ENCODE peak calls at places on chromosome 6, in nine cellular contexts. R, D, Q, V, I, B, Y, L and H are unnamed samples.

GRCh38 chr6:36353411-36353915 is 16.8 kb upstream of the BNIP5 start:
- DNase-seq in R (no peak), D (no peak), Q (no peak), V (no peak), I (no peak), B (no peak), Y (no peak), L (no peak), H (no peak)

GRCh38 chr6:36839819-36840379 is 655 bp upstream of the CPNE5 start:
- DNase-seq in R (peak), D (peak), Q (no peak), V (no peak), I (peak), B (peak), Y (peak), L (no peak), H (no peak)

GRCh38 chr6:143867236-143867635 is 3.0 kb downstream of the ZC2HC1B start:
- DNase-seq in R (no peak), D (no peak), Q (no peak), V (no peak), I (no peak), B (no peak), Y (no peak), L (no peak), H (peak)

GRCh38 chr6:36577298-36577697 is 16.9 kb upstream of the SRSF3 start:
- DNase-seq in R (no peak), D (no peak), Q (peak), V (no peak), I (no peak), B (no peak), Y (peak), L (peak), H (peak)

GRCh38 chr6:24078200-24078599 is 47.8 kb upstream of the NRSN1 start:
- DNase-seq in R (no peak), D (no peak), Q (no peak), V (no peak), I (no peak), B (peak), Y (no peak), L (no peak), H (no peak)

GRCh38 chr6:4670295-4670694 is 105.9 kb upstream of the CDYL start:
- DNase-seq in R (no peak), D (no peak), Q (no peak), V (no peak), I (no peak), B (no peak), Y (no peak), L (no peak), H (no peak)

GRCh38 chr6:47061631-47062300 is 19.6 kb upstream of the ADGRF1 start:
- DNase-seq in R (no peak), D (no peak), Q (peak), V (no peak), I (no peak), B (no peak), Y (no peak), L (peak), H (no peak)

GRCh38 chr6:167993169-167993568 is 4.3 kb upstream of the KIF25 start:
- DNase-seq in R (no peak), D (no peak), Q (no peak), V (no peak), I (no peak), B (no peak), Y (no peak), L (no peak), H (no peak)

GRCh38 chr6:168559574-168560098 is 118.7 kb downstream of the SMOC2 start:
- DNase-seq in R (no peak), D (no peak), Q (no peak), V (no peak), I (no peak), B (no peak), Y (no peak), L (no peak), H (no peak)

GRCh38 chr6:22556298-22556697 is 13.1 kb upstream of the HDGFL1 start:
- DNase-seq in R (no peak), D (no peak), Q (no peak), V (no peak), I (no peak), B (no peak), Y (no peak), L (no peak), H (no peak)

GRCh38 chr6:35496036-35496850 is 636 bp downstream of the TEAD3 start:
- DNase-seq in R (peak), D (no peak), Q (no peak), V (no peak), I (peak), B (no peak), Y (peak), L (peak), H (no peak)

GRCh38 chr6:124964764-124965105 is 2.5 kb downstream of the RNF217 start:
- DNase-seq in R (peak), D (no peak), Q (no peak), V (no peak), I (no peak), B (no peak), Y (no peak), L (no peak), H (no peak)

GRCh38 chr6:30047220-30047619 is 13.8 kb upstream of the POLR1H start:
- DNase-seq in R (no peak), D (no peak), Q (no peak), V (no peak), I (no peak), B (no peak), Y (no peak), L (no peak), H (no peak)

GRCh38 chr6:32885698-32886286 is 31.8 kb downstream of the PSMB9 start:
- DNase-seq in R (peak), D (peak), Q (peak), V (no peak), I (peak), B (peak), Y (no peak), L (no peak), H (peak)

GRCh38 chr6:149766156-149766768 is 16.7 kb downstream of the PCMT1 start:
- DNase-seq in R (no peak), D (no peak), Q (peak), V (no peak), I (no peak), B (no peak), Y (peak), L (no peak), H (peak)

GRCh38 chr6:167949121-167949684 is 48.3 kb upstream of the KIF25 start:
- DNase-seq in R (no peak), D (no peak), Q (no peak), V (no peak), I (peak), B (no peak), Y (no peak), L (no peak), H (no peak)

GRCh38 chr6:33118525-33119123 is 42.8 kb downstream of the HLA-DPB1 start:
- DNase-seq in R (peak), D (peak), Q (peak), V (no peak), I (peak), B (peak), Y (peak), L (no peak), H (peak)

GRCh38 chr6:11111769-11112437 is 378 bp upstream of the ERVFRD-1 start:
- DNase-seq in R (no peak), D (no peak), Q (no peak), V (no peak), I (no peak), B (no peak), Y (no peak), L (no peak), H (no peak)

GRCh38 chr6:1388927-1389790 is at the start of gene FOXF2:
- DNase-seq in R (peak), D (peak), Q (no peak), V (no peak), I (no peak), B (no peak), Y (no peak), L (no peak), H (no peak)

GRCh38 chr6:63272397-63272796 is 47.4 kb downstream of the LGSN start:
- DNase-seq in R (peak), D (peak), Q (peak), V (no peak), I (peak), B (peak), Y (no peak), L (no peak), H (no peak)

GRCh38 chr6:73340048-73340447 is 14.0 kb downstream of the DPPA5 start:
- DNase-seq in R (no peak), D (no peak), Q (no peak), V (no peak), I (no peak), B (no peak), Y (no peak), L (no peak), H (no peak)

GRCh38 chr6:27810768-27811298 is 101.4 kb downstream of the OR2B2 start:
- DNase-seq in R (peak), D (no peak), Q (no peak), V (no peak), I (no peak), B (peak), Y (no peak), L (no peak), H (no peak)

GRCh38 chr6:116229287-116229913 is 24.5 kb downstream of the TSPYL4 start:
- DNase-seq in R (peak), D (no peak), Q (peak), V (peak), I (peak), B (peak), Y (peak), L (peak), H (peak)

GRCh38 chr6:53192590-53193232 is 44.1 kb upstream of the GCM1 start:
- DNase-seq in R (peak), D (no peak), Q (peak), V (no peak), I (no peak), B (no peak), Y (no peak), L (no peak), H (no peak)

GRCh38 chr6:33607784-33608161 is 13.3 kb upstream of the ITPR3 start:
- DNase-seq in R (peak), D (peak), Q (no peak), V (no peak), I (peak), B (peak), Y (no peak), L (no peak), H (no peak)

GRCh38 chr6:80543598-80544181 is 437.2 kb downstream of the BCKDHB start:
- DNase-seq in R (peak), D (no peak), Q (peak), V (no peak), I (no peak), B (no peak), Y (no peak), L (no peak), H (no peak)

GRCh38 chr6:24357336-24358218 is at the start of gene DCDC2:
- DNase-seq in R (peak), D (no peak), Q (no peak), V (no peak), I (no peak), B (peak), Y (peak), L (peak), H (no peak)

GRCh38 chr6:45387236-45387635 is 9.5 kb upstream of the SUPT3H start:
- DNase-seq in R (no peak), D (no peak), Q (peak), V (no peak), I (no peak), B (no peak), Y (no peak), L (no peak), H (no peak)

GRCh38 chr6:44548319-44548718 is 160.8 kb downstream of the CDC5L start:
- DNase-seq in R (no peak), D (no peak), Q (no peak), V (no peak), I (no peak), B (no peak), Y (no peak), L (no peak), H (no peak)

GRCh38 chr6:110173506-110174132 is 5.9 kb downstream of the WASF1 start:
- DNase-seq in R (peak), D (no peak), Q (no peak), V (no peak), I (peak), B (no peak), Y (no peak), L (no peak), H (no peak)

GRCh38 chr6:4164043-4164442 is 28.7 kb upstream of the ECI2 start:
- DNase-seq in R (no peak), D (no peak), Q (no peak), V (no peak), I (no peak), B (no peak), Y (no peak), L (no peak), H (no peak)

GRCh38 chr6:76043690-76044089 is 28.8 kb downstream of the IMPG1 start:
- DNase-seq in R (no peak), D (no peak), Q (no peak), V (no peak), I (no peak), B (no peak), Y (no peak), L (no peak), H (no peak)

GRCh38 chr6:27260339-27260738 is 12.8 kb downstream of the PRSS16 start:
- DNase-seq in R (peak), D (no peak), Q (no peak), V (no peak), I (no peak), B (no peak), Y (no peak), L (no peak), H (no peak)

GRCh38 chr6:130937942-130938604 is 110.9 kb downstream of the SMLR1 start:
- DNase-seq in R (no peak), D (no peak), Q (peak), V (no peak), I (no peak), B (no peak), Y (no peak), L (no peak), H (no peak)

GRCh38 chr6:130935978-130936377 is 108.8 kb downstream of the SMLR1 start:
- DNase-seq in R (no peak), D (no peak), Q (no peak), V (no peak), I (no peak), B (no peak), Y (no peak), L (no peak), H (no peak)

GRCh38 chr6:130933712-130934200 is 106.5 kb downstream of the SMLR1 start:
- DNase-seq in R (peak), D (no peak), Q (no peak), V (no peak), I (no peak), B (no peak), Y (no peak), L (no peak), H (no peak)

GRCh38 chr6:130934848-130935585 is 107.8 kb downstream of the SMLR1 start:
- DNase-seq in R (no peak), D (no peak), Q (no peak), V (no peak), I (no peak), B (no peak), Y (no peak), L (no peak), H (no peak)

DNA sequence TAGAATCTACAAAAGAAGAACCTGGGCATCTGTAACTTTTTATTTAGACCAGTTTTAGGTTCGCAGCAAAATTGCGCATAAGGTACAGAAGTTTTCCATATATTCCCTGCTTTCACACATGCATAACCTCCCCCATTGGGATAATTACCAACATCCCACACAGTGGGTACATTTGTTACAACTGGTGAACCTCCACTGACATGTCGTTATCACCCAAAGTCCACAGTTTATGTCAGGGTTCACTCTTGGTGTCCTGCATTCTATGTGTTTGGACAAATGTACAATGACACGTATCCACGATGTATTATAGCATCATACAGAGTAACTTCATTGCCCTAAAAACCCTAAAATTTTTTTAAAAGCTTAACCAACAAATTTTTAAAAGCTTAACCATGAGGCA is 109.7 kb downstream of the SMLR1 start:
- DNase-seq in R (no peak), D (no peak), Q (no peak), V (no peak), I (no peak), B (no peak), Y (no peak), L (no peak), H (no peak)
- TF ChIP-seq CTCF in R (no peak), D (no peak), Q (no peak), V (no peak), I (no peak), B (no peak), Y (no peak), L (no peak), H (no peak)

DNA sequence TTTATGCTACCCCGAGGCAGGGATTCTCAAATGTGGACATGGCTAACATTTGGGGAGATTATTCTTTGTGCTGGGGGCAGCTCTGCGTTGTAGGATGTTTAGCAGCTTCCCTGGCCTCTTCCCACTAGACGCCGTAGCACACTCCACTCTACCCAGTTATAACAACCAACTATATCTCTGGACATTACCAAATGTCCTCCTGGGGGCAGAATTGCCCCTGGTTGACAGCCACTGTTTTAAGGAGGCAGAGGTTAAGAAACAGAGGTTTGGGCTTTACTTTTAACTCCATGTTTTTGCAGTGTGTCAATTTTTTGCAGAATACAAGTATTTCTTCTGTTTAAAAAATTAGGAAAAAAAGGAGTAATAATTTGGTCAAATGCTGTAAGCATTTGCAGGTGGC is 56.2 kb upstream of the BMP6 start:
- DNase-seq in R (peak), D (no peak), Q (no peak), V (no peak), I (no peak), B (no peak), Y (no peak), L (no peak), H (no peak)
- TF ChIP-seq CTCF in R (peak), D (no peak), Q (no peak), V (no peak), I (peak), B (no peak), Y (no peak), L (no peak), H (no peak)

DNA sequence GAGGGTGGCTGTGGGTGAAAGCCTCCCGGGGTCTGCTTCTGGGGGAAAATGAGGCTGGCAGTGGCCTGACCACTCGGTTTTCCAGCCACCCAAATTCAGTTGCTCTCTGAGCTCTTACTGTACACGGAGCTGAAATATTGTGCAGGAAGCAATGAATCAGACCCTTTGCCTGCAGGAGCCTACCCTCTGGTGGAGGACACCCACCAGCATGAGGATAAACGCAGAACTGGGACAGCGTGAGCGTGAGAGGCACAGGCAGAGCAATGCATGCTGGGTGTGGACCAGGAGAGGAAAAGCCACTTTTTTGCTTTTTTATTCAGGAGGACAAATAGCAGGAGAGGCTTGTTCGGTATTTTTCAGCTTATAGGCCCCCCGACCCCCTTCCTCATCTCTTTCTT is 298.1 kb downstream of the QKI start:
- DNase-seq in R (no peak), D (no peak), Q (no peak), V (no peak), I (no peak), B (no peak), Y (no peak), L (no peak), H (no peak)
- TF ChIP-seq CTCF in R (no peak), D (peak), Q (no peak), V (no peak), I (no peak), B (no peak), Y (no peak), L (no peak), H (no peak)

GRCh38 chr6:169999367-169999766 is 247.9 kb downstream of the ERMARD start:
- DNase-seq in R (no peak), D (no peak), Q (no peak), V (no peak), I (no peak), B (no peak), Y (no peak), L (no peak), H (no peak)

GRCh38 chr6:170000071-170000843 is 248.8 kb downstream of the ERMARD start:
- DNase-seq in R (no peak), D (no peak), Q (no peak), V (no peak), I (no peak), B (no peak), Y (no peak), L (no peak), H (no peak)

GRCh38 chr6:170004585-170005210 is 253.3 kb downstream of the ERMARD start:
- DNase-seq in R (peak), D (no peak), Q (no peak), V (no peak), I (no peak), B (no peak), Y (no peak), L (no peak), H (no peak)

GRCh38 chr6:170005680-170006470 is 254.5 kb downstream of the ERMARD start:
- DNase-seq in R (no peak), D (no peak), Q (no peak), V (no peak), I (no peak), B (no peak), Y (no peak), L (no peak), H (no peak)

DNA sequence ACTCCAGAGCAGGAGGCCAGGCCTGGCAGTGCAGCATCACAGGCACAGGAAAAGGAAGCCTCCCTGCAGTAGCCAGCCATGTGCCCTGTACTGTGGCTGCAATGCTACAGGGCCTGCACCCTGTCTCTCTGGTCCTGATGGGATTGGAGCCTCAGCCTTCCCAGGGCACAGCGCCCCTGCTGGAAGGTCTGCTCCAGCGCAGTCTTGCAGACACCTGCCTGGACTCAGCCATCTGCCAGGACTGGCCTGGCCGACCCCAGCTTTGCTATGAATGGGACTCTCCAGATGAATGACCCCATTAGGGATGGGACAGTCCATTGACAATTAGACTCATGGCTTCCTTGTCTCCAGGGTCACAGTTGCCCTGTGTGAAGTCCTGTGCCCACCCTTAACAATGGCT is 251.6 kb downstream of the ERMARD start:
- DNase-seq in R (no peak), D (no peak), Q (no peak), V (no peak), I (no peak), B (no peak), Y (no peak), L (no peak), H (no peak)
- TF ChIP-seq CTCF in R (peak), D (no peak), Q (peak), V (no peak), I (no peak), B (peak), Y (no peak), L (no peak), H (no peak)

GRCh38 chr6:42171813-42172595 is 1.2 kb upstream of the GUCA1A start:
- DNase-seq in R (no peak), D (no peak), Q (no peak), V (no peak), I (no peak), B (no peak), Y (no peak), L (no peak), H (no peak)
- TF ChIP-seq CTCF in R (no peak), D (no peak), Q (no peak), V (no peak), I (no peak), B (no peak), Y (no peak), L (no peak), H (no peak)